ENCODE peak calls at places on chromosomes 2 and 18, in five cellular contexts. G is fibroblast of lung, T is lung, L is testis, X is transverse colon. I is an unnamed sample. For H3K27me3, the result is how much of the 10 kb centered on the place peaks cover.

GRCh38 chr2:27569398-27569797 is 13.4 kb upstream of the ZNF512 start:
- DNase-seq in G (peak), T (no peak), L (no peak), X (no peak), I (peak)

GRCh38 chr2:37698931-37699481 is 27.6 kb upstream of the CDC42EP3 start:
- DNase-seq in G (peak), T (no peak), L (no peak), X (no peak), I (no peak)

GRCh38 chr2:166106431-166107015 is 21.3 kb downstream of the SCN1A start:
- DNase-seq in G (no peak), T (no peak), L (no peak), X (no peak), I (peak)

GRCh38 chr2:238850096-238850495 is 2.2 kb downstream of the TWIST2 start:
- DNase-seq in G (no peak), T (no peak), L (no peak), X (no peak), I (no peak)

GRCh38 chr2:151771599-151772358 is 37.5 kb upstream of the NEB start:
- DNase-seq in G (peak), T (peak), L (no peak), X (peak), I (no peak)

GRCh38 chr2:28322456-28322855 is 70.2 kb upstream of the FOSL2 start:
- DNase-seq in G (no peak), T (no peak), L (no peak), X (no peak), I (no peak)

GRCh38 chr2:20326163-20326780 is 24.4 kb downstream of the PUM2 start:
- DNase-seq in G (peak), T (no peak), L (peak), X (peak), I (peak)

GRCh38 chr2:28838971-28839370 is 28.3 kb downstream of the SPDYA start:
- DNase-seq in G (no peak), T (no peak), L (no peak), X (no peak), I (no peak)

GRCh38 chr18:22930089-22930713 is 2.9 kb upstream of the RBBP8 start:
- DNase-seq in G (peak), T (peak), L (peak), X (peak), I (peak)

GRCh38 chr2:156826342-156826933 is 390.3 kb downstream of the GPD2 start:
- DNase-seq in G (peak), T (no peak), L (no peak), X (no peak), I (no peak)

GRCh38 chr2:199339826-199340605 is 117.7 kb downstream of the SATB2 start:
- DNase-seq in G (no peak), T (no peak), L (no peak), X (no peak), I (no peak)

GRCh38 chr2:235605999-235606715 is 112.3 kb downstream of the AGAP1 start:
- DNase-seq in G (peak), T (no peak), L (no peak), X (no peak), I (no peak)

GRCh38 chr2:57527685-57528084 is 518.9 kb upstream of the VRK2 start:
- DNase-seq in G (no peak), T (no peak), L (no peak), X (no peak), I (no peak)

GRCh38 chr2:238919307-238919706 is 71.4 kb downstream of the TWIST2 start:
- DNase-seq in G (no peak), T (no peak), L (no peak), X (no peak), I (no peak)

GRCh38 chr2:157052685-157053224 is 204.8 kb upstream of the GALNT5 start:
- DNase-seq in G (peak), T (no peak), L (no peak), X (no peak), I (no peak)

GRCh38 chr2:42964444-42965081 is 172.2 kb upstream of the HAAO start:
- DNase-seq in G (peak), T (peak), L (no peak), X (no peak), I (no peak)

GRCh38 chr2:202965810-202966454 is 48.7 kb upstream of the NBEAL1 start:
- DNase-seq in G (peak), T (no peak), L (no peak), X (no peak), I (peak)

GRCh38 chr2:203718087-203718486 is 11.6 kb downstream of the CD28 start:
- DNase-seq in G (peak), T (no peak), L (no peak), X (peak), I (no peak)

GRCh38 chr18:58251416-58251815 is 207.4 kb downstream of the NEDD4L start:
- DNase-seq in G (no peak), T (no peak), L (no peak), X (no peak), I (no peak)

DNA sequence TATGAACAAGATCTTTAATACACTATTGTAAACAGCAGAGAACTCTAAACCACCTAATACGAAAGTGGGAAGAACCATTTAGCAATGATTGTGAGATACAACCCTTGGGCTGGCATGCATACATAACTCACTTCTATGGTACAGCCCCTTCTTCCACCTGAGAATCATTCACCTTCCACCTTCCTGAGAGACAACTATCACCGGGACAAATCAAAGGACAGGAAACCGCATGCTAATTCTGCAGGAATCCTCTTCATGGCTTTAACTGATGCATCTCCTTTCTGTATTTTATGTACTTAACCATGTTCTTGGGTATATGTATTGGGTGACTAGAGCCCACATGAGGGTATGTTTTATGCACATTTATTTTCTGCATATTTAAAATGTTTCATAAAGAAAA is 123.2 kb downstream of the TRABD2A start:
- DNase-seq in G (no peak), T (no peak), L (no peak), X (no peak), I (no peak)
- TF ChIP-seq CTCF in G (no peak), T (no peak), L (no peak), X (no peak), I (no peak)

GRCh38 chr18:37512400-37512799 is 53.2 kb downstream of the CELF4 start:
- DNase-seq in G (no peak), T (no peak), L (no peak), X (no peak), I (no peak)

GRCh38 chr18:37509600-37509999 is 56.0 kb downstream of the CELF4 start:
- DNase-seq in G (no peak), T (no peak), L (no peak), X (no peak), I (no peak)

GRCh38 chr18:37507239-37507638 is 58.4 kb downstream of the CELF4 start:
- DNase-seq in G (no peak), T (no peak), L (no peak), X (no peak), I (no peak)

GRCh38 chr18:37516361-37516853 is 49.2 kb downstream of the CELF4 start:
- DNase-seq in G (no peak), T (no peak), L (no peak), X (no peak), I (peak)

DNA sequence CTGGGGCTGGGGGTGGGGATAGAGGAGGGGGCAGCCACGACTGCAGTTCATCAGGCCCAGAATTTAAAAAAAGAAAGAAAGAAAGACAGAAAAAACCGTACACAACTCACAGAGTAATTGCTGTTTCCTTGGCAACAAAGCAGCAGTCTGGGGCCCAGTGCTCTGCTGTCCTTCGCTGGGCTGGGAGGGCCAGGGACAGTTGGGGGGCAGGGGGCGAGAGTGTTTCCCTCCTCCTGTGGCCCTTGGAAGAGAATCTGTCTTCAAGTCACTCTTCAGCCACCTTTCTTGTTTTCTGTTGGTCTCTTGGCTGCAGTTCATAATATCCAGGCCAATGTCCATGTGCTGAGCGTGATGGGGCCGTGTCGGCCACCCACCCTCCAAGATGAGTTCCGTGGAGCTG is 53.7 kb downstream of the CELF4 start:
- DNase-seq in G (no peak), T (no peak), L (no peak), X (no peak), I (no peak)
- H3K27me3 ChIP-seq in G (under half), T (under half), L (under half), X (under half), I (under half)

GRCh38 chr18:40529478-40529877 is 1425.6 kb upstream of the PIK3C3 start:
- DNase-seq in G (peak), T (no peak), L (no peak), X (no peak), I (no peak)
- TF ChIP-seq CTCF in G (peak), T (no peak), L (peak), X (no peak), I (no peak)

GRCh38 chr2:564471-565181 is 112.6 kb downstream of the TMEM18 start:
- DNase-seq in G (no peak), T (no peak), L (no peak), X (no peak), I (no peak)

GRCh38 chr2:568639-568963 is 108.6 kb downstream of the TMEM18 start:
- DNase-seq in G (no peak), T (no peak), L (no peak), X (no peak), I (no peak)

GRCh38 chr2:567496-567864 is 109.7 kb downstream of the TMEM18 start:
- DNase-seq in G (no peak), T (no peak), L (no peak), X (no peak), I (no peak)

GRCh38 chr2:567865-568638 is 109.2 kb downstream of the TMEM18 start:
- DNase-seq in G (no peak), T (no peak), L (peak), X (no peak), I (no peak)

DNA sequence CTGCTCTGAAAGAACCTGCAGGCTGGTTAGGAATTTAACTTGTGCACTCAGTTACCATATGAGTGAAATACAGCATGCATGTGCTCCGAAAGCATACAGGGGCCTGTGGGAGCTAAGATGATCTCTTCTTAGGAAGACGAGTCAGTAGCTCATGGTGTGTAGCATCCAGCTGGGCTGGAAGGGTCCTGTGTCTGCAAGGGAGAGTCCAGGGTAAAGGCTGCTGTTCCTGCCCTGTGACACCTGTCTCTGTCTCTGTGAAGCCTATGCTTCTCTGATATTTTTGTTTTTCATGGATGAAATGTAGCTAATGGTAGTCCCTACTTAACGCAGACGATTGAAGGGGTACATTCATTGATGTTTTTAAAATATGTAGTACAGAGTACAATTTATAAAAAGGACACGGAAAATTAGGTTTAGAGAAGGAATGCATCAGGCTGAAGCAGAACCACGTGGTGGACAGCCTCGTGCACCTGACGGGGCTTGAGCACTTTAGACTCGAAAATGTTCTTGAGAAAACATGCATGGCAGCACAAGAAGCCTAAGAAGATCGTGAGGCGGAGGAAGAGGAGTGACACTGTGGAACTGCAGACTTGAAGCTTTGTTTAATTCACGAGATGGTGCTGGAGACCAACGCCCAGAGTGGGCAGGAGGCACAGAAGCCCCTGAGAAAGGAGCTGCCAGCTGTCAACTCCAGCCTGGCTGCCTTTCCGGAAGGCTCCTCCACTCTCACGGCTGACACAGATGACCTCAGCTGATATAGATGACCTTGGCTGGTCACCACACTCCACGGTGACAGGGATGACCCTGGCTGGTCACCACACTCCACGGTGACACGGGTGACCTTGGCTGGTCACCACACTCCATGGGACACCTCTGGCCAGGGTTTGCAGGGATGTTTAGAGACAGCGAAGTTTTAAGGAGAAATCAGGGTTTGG is 110.6 kb downstream of the TMEM18 start:
- DNase-seq in G (no peak), T (no peak), L (no peak), X (no peak), I (no peak)
- H3K27me3 ChIP-seq in G (under half), T (under half), L (under half), X (under half), I (under half)

GRCh38 chr2:218368150-218368528 is 11.5 kb downstream of the CATIP start:
- DNase-seq in G (no peak), T (no peak), L (no peak), X (no peak), I (no peak)

GRCh38 chr2:218367415-218368149 is 10.9 kb downstream of the CATIP start:
- DNase-seq in G (peak), T (peak), L (peak), X (peak), I (peak)

GRCh38 chr2:218369374-218369773 is 12.7 kb upstream of the SLC11A1 start:
- DNase-seq in G (no peak), T (no peak), L (no peak), X (no peak), I (no peak)

GRCh38 chr2:218370410-218371063 is 11.5 kb upstream of the SLC11A1 start:
- DNase-seq in G (no peak), T (peak), L (peak), X (peak), I (no peak)

DNA sequence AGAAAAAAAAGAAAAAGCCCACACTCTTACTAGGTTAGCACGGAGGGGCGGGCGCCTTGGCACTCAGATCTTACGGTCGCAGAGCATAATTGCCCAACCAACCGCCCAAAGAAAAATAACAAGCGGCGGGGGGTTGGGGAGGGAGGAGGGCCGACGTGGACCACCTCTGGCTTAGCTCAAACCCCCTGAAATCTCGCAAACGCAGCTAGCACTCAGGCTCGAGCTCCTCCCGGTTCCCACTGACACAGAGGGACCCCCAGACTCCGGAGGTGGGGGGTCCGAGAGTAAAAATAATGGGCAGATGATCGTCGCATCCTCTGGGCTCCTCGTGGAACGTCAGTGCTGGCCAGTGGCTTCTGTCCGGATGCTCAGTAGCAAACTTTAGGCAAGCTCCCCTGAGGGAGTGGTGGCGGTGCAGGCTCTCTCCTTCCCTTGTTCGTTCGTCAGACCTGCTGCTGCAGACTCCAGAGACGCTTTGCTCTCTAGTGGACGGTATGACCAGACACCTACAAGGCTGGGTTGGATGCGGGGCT is 12.0 kb downstream of the CATIP start:
- DNase-seq in G (peak), T (no peak), L (peak), X (peak), I (no peak)
- TF ChIP-seq CTCF in G (no peak), T (no peak), L (no peak), X (no peak), I (no peak)

GRCh38 chr2:118237451-118237850 is 149.2 kb downstream of the INSIG2 start:
- DNase-seq in G (no peak), T (no peak), L (no peak), X (no peak), I (no peak)
- H3K27me3 ChIP-seq in G (under half), T (under half), L (under half), X (under half), I (under half)

DNA sequence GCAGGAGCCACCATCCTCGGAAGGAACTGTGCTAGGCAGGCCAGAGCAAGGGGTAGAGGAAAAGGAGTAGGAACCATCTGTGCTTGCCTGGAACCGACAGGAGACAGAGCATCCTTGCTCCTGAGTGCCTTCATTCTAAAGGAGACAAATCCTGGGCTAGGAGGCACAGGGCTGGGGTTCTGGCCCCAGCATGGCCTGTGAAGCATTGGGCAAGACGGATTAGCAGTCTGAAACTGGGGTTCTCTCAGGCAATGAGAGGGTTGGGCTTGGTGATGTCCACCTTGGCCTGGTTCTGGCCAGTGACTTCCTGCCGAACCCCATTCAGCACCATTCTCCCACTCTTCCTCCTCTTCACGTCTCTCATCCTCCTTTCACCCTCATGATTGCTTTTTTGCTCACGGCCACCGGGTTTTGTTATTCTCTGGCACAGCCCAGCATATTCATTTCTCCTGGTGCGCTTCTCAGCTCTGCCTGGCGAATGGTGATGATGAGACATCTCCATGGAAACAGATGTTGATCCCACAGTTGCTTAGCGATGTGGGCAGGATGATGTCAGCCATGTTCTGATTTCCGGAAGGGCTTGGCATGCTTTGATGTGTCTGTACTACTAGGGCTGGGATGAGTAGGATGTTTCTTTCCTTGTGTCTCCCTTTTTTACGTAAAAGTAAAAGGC is 127.7 kb downstream of the CAPN13 start:
- DNase-seq in G (peak), T (peak), L (no peak), X (no peak), I (no peak)
- TF ChIP-seq CTCF in G (no peak), T (no peak), L (no peak), X (no peak), I (no peak)

GRCh38 chr18:47594063-47594462 is 336.4 kb downstream of the SMAD2 start:
- DNase-seq in G (no peak), T (no peak), L (no peak), X (no peak), I (no peak)
- H3K27me3 ChIP-seq in G (under half), T (under half), L (under half), X (under half), I (under half)

GRCh38 chr2:46803911-46804670 is 111.5 kb downstream of the MCFD2 start:
- DNase-seq in G (peak), T (peak), L (no peak), X (no peak), I (no peak)

GRCh38 chr2:46803551-46803885 is 112.1 kb downstream of the MCFD2 start:
- DNase-seq in G (no peak), T (peak), L (no peak), X (no peak), I (no peak)

GRCh38 chr2:46804794-46805193 is 110.8 kb downstream of the MCFD2 start:
- DNase-seq in G (peak), T (peak), L (no peak), X (no peak), I (no peak)

GRCh38 chr2:46801731-46802664 is 113.6 kb downstream of the MCFD2 start:
- DNase-seq in G (peak), T (peak), L (no peak), X (no peak), I (no peak)

GRCh38 chr2:46802665-46803550 is 112.7 kb downstream of the MCFD2 start:
- DNase-seq in G (no peak), T (peak), L (no peak), X (no peak), I (peak)
- TF ChIP-seq CTCF in G (no peak), T (no peak), L (no peak), X (no peak), I (peak)

GRCh38 chr2:134712334-134712733 is 6.5 kb downstream of the TMEM163 start:
- DNase-seq in G (no peak), T (no peak), L (no peak), X (no peak), I (no peak)
- H3K27me3 ChIP-seq in G (under half), T (under half), L (under half), X (half or more), I (under half)

I was measured in BE2C.